ENCODE peak calls at places on chromosomes 7 and 10, in nine cellular contexts. I is GM10248, L is choroid plexus epithelial cell, S is HCT116, J is PC-9, R is AG09319, Z is astrocyte, D is astrocyte of the spinal cord, Q is suprapubic skin. C is an unnamed sample.

GRCh38 chr10:792792-793100 is 103.3 kb upstream of the DIP2C start:
- DNase-seq in I (no peak), L (peak), S (no peak), J (no peak), R (no peak), Z (peak), D (peak), Q (no peak), C (peak)

GRCh38 chr10:29735628-29736324 is 101.0 kb upstream of the SVIL start:
- DNase-seq in I (peak), L (peak), S (peak), J (peak), R (peak), Z (peak), D (peak), Q (peak), C (no peak)

GRCh38 chr10:17169807-17170206 is 31.7 kb downstream of the TRDMT1 start:
- DNase-seq in I (no peak), L (peak), S (no peak), J (no peak), R (no peak), Z (no peak), D (no peak), Q (no peak), C (no peak)

GRCh38 chr7:111532625-111533024 is 29.7 kb downstream of the IMMP2L start:
- DNase-seq in I (no peak), L (peak), S (no peak), J (no peak), R (no peak), Z (no peak), D (no peak), Q (no peak), C (no peak)

GRCh38 chr7:149817836-149818535 is 20.2 kb upstream of the ZNF862 start:
- DNase-seq in I (no peak), L (no peak), S (no peak), J (no peak), R (no peak), Z (no peak), D (no peak), Q (no peak), C (no peak)

GRCh38 chr10:30070001-30070759 is 10.8 kb upstream of the JCAD start:
- DNase-seq in I (no peak), L (peak), S (no peak), J (no peak), R (no peak), Z (peak), D (no peak), Q (no peak), C (no peak)

GRCh38 chr7:77657427-77658331 is 38.6 kb upstream of the RSBN1L start:
- DNase-seq in I (peak), L (peak), S (peak), J (peak), R (peak), Z (no peak), D (peak), Q (no peak), C (no peak)

GRCh38 chr7:4189151-4189570 is 492.9 kb upstream of the FOXK1 start:
- DNase-seq in I (no peak), L (peak), S (no peak), J (no peak), R (no peak), Z (peak), D (peak), Q (peak), C (no peak)

GRCh38 chr10:14543904-14544210 is 213.1 kb upstream of the FRMD4A start:
- DNase-seq in I (no peak), L (no peak), S (no peak), J (no peak), R (no peak), Z (no peak), D (no peak), Q (no peak), C (no peak)

GRCh38 chr10:14541379-14541778 is 210.7 kb upstream of the FRMD4A start:
- DNase-seq in I (no peak), L (no peak), S (no peak), J (no peak), R (no peak), Z (no peak), D (no peak), Q (no peak), C (no peak)

GRCh38 chr10:14540611-14541010 is 209.9 kb upstream of the FRMD4A start:
- DNase-seq in I (no peak), L (no peak), S (no peak), J (no peak), R (no peak), Z (no peak), D (no peak), Q (no peak), C (no peak)

GRCh38 chr10:14545827-14546226 is 215.1 kb upstream of the FRMD4A start:
- DNase-seq in I (no peak), L (peak), S (no peak), J (peak), R (no peak), Z (peak), D (peak), Q (no peak), C (peak)

GRCh38 chr10:14543048-14543903 is 212.6 kb upstream of the FRMD4A start:
- DNase-seq in I (no peak), L (peak), S (no peak), J (no peak), R (no peak), Z (no peak), D (peak), Q (no peak), C (no peak)
- TF ChIP-seq CTCF in I (peak), L (peak), S (no peak), J (no peak), R (no peak), Z (peak), D (peak), Q (no peak), C (peak)

GRCh38 chr7:43954524-43955228 is 28.4 kb downstream of the UBE2D4 start:
- DNase-seq in I (peak), L (peak), S (peak), J (peak), R (peak), Z (peak), D (peak), Q (no peak), C (peak)
- TF ChIP-seq CTCF in I (peak), L (peak), S (peak), J (peak), R (peak), Z (peak), D (peak), Q (peak), C (peak)

GRCh38 chr7:66896441-66896840 is 24.6 kb upstream of the TMEM248 start:
- DNase-seq in I (no peak), L (no peak), S (no peak), J (no peak), R (no peak), Z (no peak), D (no peak), Q (no peak), C (no peak)

GRCh38 chr7:66899552-66900280 is 21.3 kb upstream of the TMEM248 start:
- DNase-seq in I (no peak), L (no peak), S (no peak), J (no peak), R (no peak), Z (no peak), D (no peak), Q (no peak), C (no peak)

DNA sequence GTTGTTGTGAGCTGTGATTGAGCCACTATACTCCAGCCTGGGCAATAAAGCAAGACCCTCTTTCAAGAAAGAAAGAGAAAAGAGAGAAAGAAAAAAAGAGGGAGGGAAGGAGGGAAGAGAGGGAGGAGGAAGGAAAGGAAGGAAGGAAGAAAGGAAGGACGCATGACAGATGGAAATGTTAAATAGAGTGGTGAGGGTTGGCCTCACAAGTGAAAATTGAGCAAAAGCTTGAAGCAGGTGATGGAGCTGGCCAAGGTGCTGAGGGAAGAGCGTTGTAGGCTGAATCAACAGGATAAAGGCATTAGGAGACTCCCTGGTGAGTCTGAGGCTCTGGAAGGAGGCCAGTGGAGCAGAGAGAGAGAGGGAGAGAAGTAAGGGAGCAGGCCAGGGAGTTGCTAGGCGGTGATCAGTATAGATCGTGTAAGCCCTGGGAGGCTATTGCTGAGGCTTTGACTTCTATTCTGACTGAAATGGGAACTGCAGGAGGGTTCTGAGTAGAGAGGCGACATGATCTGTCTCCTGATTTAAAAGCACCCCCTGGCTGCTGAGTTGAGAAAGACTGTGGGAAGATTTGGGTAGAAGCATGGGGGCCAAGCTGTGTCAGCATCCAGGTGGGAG is 26.5 kb upstream of the TMEM248 start:
- DNase-seq in I (no peak), L (peak), S (no peak), J (no peak), R (no peak), Z (peak), D (peak), Q (no peak), C (no peak)
- TF ChIP-seq CTCF in I (peak), L (peak), S (peak), J (no peak), R (no peak), Z (no peak), D (no peak), Q (no peak), C (peak)

DNA sequence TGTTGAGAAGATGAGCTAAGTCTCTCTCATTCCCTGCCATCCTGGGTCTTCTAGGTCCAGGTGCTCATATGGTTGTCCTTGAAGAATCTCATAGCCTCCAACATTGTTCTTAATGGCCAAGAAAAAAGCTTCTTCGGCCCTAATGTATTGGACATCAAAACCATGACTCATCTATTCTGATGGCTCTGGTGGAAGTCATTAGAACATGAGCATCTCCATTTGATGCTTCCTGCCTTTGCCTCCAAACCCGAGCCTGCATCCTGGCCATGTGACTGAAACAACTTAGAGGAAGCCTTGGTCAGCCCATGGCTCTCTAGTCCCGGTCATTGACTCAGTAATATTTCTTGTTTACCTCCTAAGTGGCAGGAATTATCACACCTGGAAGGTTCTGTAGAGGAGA is 264.1 kb upstream of the FZD8 start:
- DNase-seq in I (no peak), L (no peak), S (no peak), J (no peak), R (no peak), Z (no peak), D (no peak), Q (no peak), C (no peak)
- TF ChIP-seq CTCF in I (no peak), L (no peak), S (no peak), J (no peak), R (no peak), Z (no peak), D (no peak), Q (no peak), C (no peak)

DNA sequence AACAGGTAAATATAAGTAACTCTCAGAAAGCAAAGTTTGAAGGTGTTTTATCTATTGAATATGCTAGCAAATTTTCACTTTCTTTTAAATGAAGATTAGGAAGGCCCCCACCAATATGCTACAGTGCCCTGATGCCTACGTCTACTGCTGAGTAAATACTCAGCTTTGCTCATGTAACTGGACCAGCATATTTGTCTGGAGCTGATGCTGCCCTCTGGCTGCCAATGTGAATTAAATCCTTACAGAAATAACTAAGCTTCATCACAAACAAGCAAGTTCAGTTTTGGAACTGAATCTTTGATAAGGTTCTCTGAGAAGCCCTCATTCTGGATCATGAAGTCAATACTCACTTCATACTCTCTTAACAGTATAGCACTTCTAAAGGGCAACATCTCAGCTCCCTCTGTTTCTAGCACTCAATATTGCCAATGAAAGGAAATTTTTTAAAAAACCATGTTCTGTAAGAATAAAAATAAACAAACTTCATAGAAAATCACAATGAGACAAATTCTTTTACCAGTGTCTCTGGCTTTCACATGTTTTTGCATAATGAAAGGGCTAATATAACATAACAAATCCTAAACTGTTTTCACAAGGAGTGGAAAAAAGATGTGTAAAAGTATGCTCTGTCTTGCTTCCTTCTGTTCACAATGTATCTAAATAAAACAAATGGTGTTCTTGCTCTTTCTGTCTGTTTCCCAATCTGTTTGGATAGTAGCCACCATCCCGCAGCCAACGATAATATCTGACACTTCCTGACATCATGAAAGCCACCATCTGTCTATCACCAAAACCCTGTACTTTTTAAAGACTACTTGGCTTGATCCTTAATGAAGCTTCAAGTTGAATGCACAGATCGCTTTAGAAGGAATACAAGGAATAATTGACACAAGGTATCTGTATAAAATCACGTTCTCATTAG is 246.5 kb downstream of the ETV1 start:
- DNase-seq in I (no peak), L (peak), S (peak), J (no peak), R (peak), Z (peak), D (peak), Q (no peak), C (peak)
- TF ChIP-seq CTCF in I (peak), L (peak), S (peak), J (peak), R (peak), Z (peak), D (peak), Q (peak), C (peak)

DNA sequence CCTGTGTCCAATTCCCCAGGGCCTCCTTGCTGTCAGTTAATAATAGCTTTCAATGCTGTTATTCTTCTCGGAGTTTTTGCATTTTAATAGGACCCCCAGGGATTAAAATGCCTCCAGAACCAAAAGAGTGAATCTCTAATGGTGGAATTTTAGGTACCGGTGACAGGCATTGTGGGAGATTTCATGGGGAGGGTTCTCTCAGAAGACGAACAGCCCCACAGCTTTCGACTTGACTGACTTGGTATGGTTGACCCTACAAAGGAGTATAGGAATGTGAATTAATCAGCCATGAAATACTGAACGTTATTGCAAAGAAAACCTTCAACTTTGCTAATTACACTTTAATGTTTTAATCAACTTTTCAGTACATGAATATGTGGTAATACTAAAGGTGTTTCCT is 206.3 kb upstream of the FZD8 start:
- DNase-seq in I (no peak), L (no peak), S (no peak), J (no peak), R (no peak), Z (no peak), D (no peak), Q (no peak), C (no peak)
- TF ChIP-seq CTCF in I (no peak), L (no peak), S (no peak), J (no peak), R (no peak), Z (no peak), D (no peak), Q (no peak), C (no peak)

GRCh38 chr10:132232553-132232949 is 45.8 kb downstream of the DPYSL4 start:
- DNase-seq in I (no peak), L (no peak), S (no peak), J (no peak), R (no peak), Z (no peak), D (no peak), Q (no peak), C (no peak)
- TF ChIP-seq CTCF in I (no peak), L (no peak), S (no peak), J (no peak), R (no peak), Z (no peak), D (no peak), Q (no peak), C (no peak)

DNA sequence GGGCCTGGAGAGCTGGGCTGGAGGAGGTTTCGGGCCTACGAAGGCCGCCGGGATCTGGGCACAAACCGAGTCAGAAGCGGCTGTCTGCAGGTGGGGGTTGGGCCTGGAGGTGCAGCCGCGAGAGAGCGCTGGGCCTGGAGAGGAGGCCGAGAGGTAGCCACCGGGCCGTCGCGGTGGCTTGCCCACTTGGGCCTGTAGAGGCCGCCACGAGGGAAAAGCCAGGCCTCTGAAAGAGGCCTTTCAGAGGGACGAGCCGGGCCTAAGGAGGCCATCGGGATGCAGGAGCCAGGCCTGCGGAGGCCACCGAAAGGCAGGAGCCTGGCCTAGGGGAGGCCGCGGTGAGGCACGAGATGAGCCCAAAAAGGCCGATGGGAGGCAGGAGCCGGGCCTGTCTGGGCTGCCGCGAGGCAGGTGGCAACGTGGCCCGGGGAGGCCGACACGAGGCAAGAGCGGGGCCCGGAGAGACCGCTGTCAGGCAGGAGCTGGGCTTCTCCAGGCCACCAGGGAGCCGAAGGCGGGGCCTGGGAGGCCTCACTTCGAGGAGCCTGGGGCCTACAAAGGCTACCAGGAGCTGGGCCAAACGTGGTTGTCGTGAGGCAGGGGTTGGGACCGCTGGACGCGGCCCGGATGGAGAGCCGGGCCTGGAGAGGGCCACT is 25.6 kb downstream of the MDH2 start:
- DNase-seq in I (no peak), L (no peak), S (no peak), J (no peak), R (no peak), Z (no peak), D (no peak), Q (no peak), C (no peak)
- TF ChIP-seq CTCF in I (no peak), L (no peak), S (no peak), J (no peak), R (no peak), Z (no peak), D (no peak), Q (no peak), C (no peak)

C was measured in AG04450.